ENCODE peak calls at places on chromosomes 1 and 21, in ten cellular contexts. One of them, this sample, is unnamed.

GRCh38 chr1:233168384-233168783 is 127.1 kb downstream of the PCNX2 start:
- DNase-seq in breast epithelium: no peak
- DNase-seq in activated CD8-positive, alpha-beta T cell treated with anti-CD3 and anti-CD28 coated beads for 36 hours: no peak
- DNase-seq in mucosa of descending colon: no peak
- DNase-seq in lower lobe of right lung: no peak
- DNase-seq in fibroblast of the aortic adventitia: no peak
- DNase-seq in progenitor cell of endocrine pancreas: no peak
- DNase-seq in neural crest cell: no peak
- DNase-seq in fibroblast of mammary gland: no peak
- DNase-seq in esophagus squamous epithelium: no peak
- DNase-seq in this sample: no peak

GRCh38 chr1:89044970-89045695 is 19.9 kb downstream of the GBP1 start:
- DNase-seq in breast epithelium: no peak
- DNase-seq in activated CD8-positive, alpha-beta T cell treated with anti-CD3 and anti-CD28 coated beads for 36 hours: no peak
- DNase-seq in mucosa of descending colon: no peak
- DNase-seq in lower lobe of right lung: no peak
- DNase-seq in fibroblast of the aortic adventitia: no peak
- DNase-seq in progenitor cell of endocrine pancreas: no peak
- DNase-seq in neural crest cell: no peak
- DNase-seq in fibroblast of mammary gland: peak
- DNase-seq in esophagus squamous epithelium: no peak
- DNase-seq in this sample: no peak

GRCh38 chr1:32786856-32787255 is 30.3 kb downstream of the YARS1 start:
- DNase-seq in breast epithelium: no peak
- DNase-seq in activated CD8-positive, alpha-beta T cell treated with anti-CD3 and anti-CD28 coated beads for 36 hours: no peak
- DNase-seq in mucosa of descending colon: no peak
- DNase-seq in lower lobe of right lung: no peak
- DNase-seq in fibroblast of the aortic adventitia: peak
- DNase-seq in progenitor cell of endocrine pancreas: no peak
- DNase-seq in neural crest cell: no peak
- DNase-seq in fibroblast of mammary gland: peak
- DNase-seq in esophagus squamous epithelium: no peak
- DNase-seq in this sample: no peak

GRCh38 chr1:51570063-51570720 is 46.7 kb upstream of the OSBPL9 start:
- DNase-seq in breast epithelium: no peak
- DNase-seq in activated CD8-positive, alpha-beta T cell treated with anti-CD3 and anti-CD28 coated beads for 36 hours: no peak
- DNase-seq in mucosa of descending colon: no peak
- DNase-seq in lower lobe of right lung: no peak
- DNase-seq in fibroblast of the aortic adventitia: no peak
- DNase-seq in progenitor cell of endocrine pancreas: no peak
- DNase-seq in neural crest cell: no peak
- DNase-seq in fibroblast of mammary gland: no peak
- DNase-seq in esophagus squamous epithelium: no peak
- DNase-seq in this sample: no peak

GRCh38 chr1:76640092-76640491 is 227.2 kb upstream of the ST6GALNAC5 start:
- DNase-seq in breast epithelium: no peak
- DNase-seq in activated CD8-positive, alpha-beta T cell treated with anti-CD3 and anti-CD28 coated beads for 36 hours: no peak
- DNase-seq in mucosa of descending colon: no peak
- DNase-seq in lower lobe of right lung: no peak
- DNase-seq in fibroblast of the aortic adventitia: no peak
- DNase-seq in progenitor cell of endocrine pancreas: no peak
- DNase-seq in neural crest cell: no peak
- DNase-seq in fibroblast of mammary gland: peak
- DNase-seq in esophagus squamous epithelium: no peak
- DNase-seq in this sample: no peak

GRCh38 chr1:60898987-60899386 is 183.4 kb upstream of the NFIA start:
- DNase-seq in breast epithelium: no peak
- DNase-seq in activated CD8-positive, alpha-beta T cell treated with anti-CD3 and anti-CD28 coated beads for 36 hours: peak
- DNase-seq in mucosa of descending colon: no peak
- DNase-seq in lower lobe of right lung: no peak
- DNase-seq in fibroblast of the aortic adventitia: no peak
- DNase-seq in progenitor cell of endocrine pancreas: no peak
- DNase-seq in neural crest cell: no peak
- DNase-seq in fibroblast of mammary gland: no peak
- DNase-seq in esophagus squamous epithelium: no peak
- DNase-seq in this sample: no peak

GRCh38 chr1:204095248-204095640 is 22.3 kb downstream of the SOX13 start:
- DNase-seq in breast epithelium: no peak
- DNase-seq in activated CD8-positive, alpha-beta T cell treated with anti-CD3 and anti-CD28 coated beads for 36 hours: no peak
- DNase-seq in mucosa of descending colon: no peak
- DNase-seq in lower lobe of right lung: no peak
- DNase-seq in fibroblast of the aortic adventitia: no peak
- DNase-seq in progenitor cell of endocrine pancreas: no peak
- DNase-seq in neural crest cell: no peak
- DNase-seq in fibroblast of mammary gland: no peak
- DNase-seq in esophagus squamous epithelium: no peak
- DNase-seq in this sample: no peak

GRCh38 chr1:154198756-154199562 is 7.1 kb upstream of the TPM3 start:
- DNase-seq in breast epithelium: no peak
- DNase-seq in activated CD8-positive, alpha-beta T cell treated with anti-CD3 and anti-CD28 coated beads for 36 hours: peak
- DNase-seq in mucosa of descending colon: no peak
- DNase-seq in lower lobe of right lung: no peak
- DNase-seq in fibroblast of the aortic adventitia: peak
- DNase-seq in progenitor cell of endocrine pancreas: peak
- DNase-seq in neural crest cell: peak
- DNase-seq in fibroblast of mammary gland: peak
- DNase-seq in esophagus squamous epithelium: no peak
- DNase-seq in this sample: no peak

GRCh38 chr1:223401873-223402789 is 8.9 kb downstream of the CCDC185 start:
- DNase-seq in breast epithelium: no peak
- DNase-seq in activated CD8-positive, alpha-beta T cell treated with anti-CD3 and anti-CD28 coated beads for 36 hours: no peak
- DNase-seq in mucosa of descending colon: no peak
- DNase-seq in lower lobe of right lung: no peak
- DNase-seq in fibroblast of the aortic adventitia: peak
- DNase-seq in progenitor cell of endocrine pancreas: no peak
- DNase-seq in neural crest cell: no peak
- DNase-seq in fibroblast of mammary gland: peak
- DNase-seq in esophagus squamous epithelium: no peak
- DNase-seq in this sample: no peak

GRCh38 chr1:31984419-31985347 is 29.0 kb upstream of the KHDRBS1 start:
- DNase-seq in breast epithelium: no peak
- DNase-seq in activated CD8-positive, alpha-beta T cell treated with anti-CD3 and anti-CD28 coated beads for 36 hours: peak
- DNase-seq in mucosa of descending colon: no peak
- DNase-seq in lower lobe of right lung: no peak
- DNase-seq in fibroblast of the aortic adventitia: peak
- DNase-seq in progenitor cell of endocrine pancreas: no peak
- DNase-seq in neural crest cell: no peak
- DNase-seq in fibroblast of mammary gland: peak
- DNase-seq in esophagus squamous epithelium: no peak
- DNase-seq in this sample: no peak

GRCh38 chr1:219757890-219758289 is 145.0 kb upstream of the ZC3H11B start:
- DNase-seq in breast epithelium: no peak
- DNase-seq in activated CD8-positive, alpha-beta T cell treated with anti-CD3 and anti-CD28 coated beads for 36 hours: no peak
- DNase-seq in mucosa of descending colon: no peak
- DNase-seq in lower lobe of right lung: no peak
- DNase-seq in fibroblast of the aortic adventitia: peak
- DNase-seq in progenitor cell of endocrine pancreas: no peak
- DNase-seq in neural crest cell: no peak
- DNase-seq in fibroblast of mammary gland: peak
- DNase-seq in esophagus squamous epithelium: no peak
- DNase-seq in this sample: peak

GRCh38 chr1:19122668-19123067 is 87.4 kb downstream of the UBR4 start:
- DNase-seq in breast epithelium: no peak
- DNase-seq in activated CD8-positive, alpha-beta T cell treated with anti-CD3 and anti-CD28 coated beads for 36 hours: no peak
- DNase-seq in mucosa of descending colon: peak
- DNase-seq in lower lobe of right lung: no peak
- DNase-seq in fibroblast of the aortic adventitia: peak
- DNase-seq in progenitor cell of endocrine pancreas: no peak
- DNase-seq in neural crest cell: no peak
- DNase-seq in fibroblast of mammary gland: peak
- DNase-seq in esophagus squamous epithelium: no peak
- DNase-seq in this sample: no peak

DNA sequence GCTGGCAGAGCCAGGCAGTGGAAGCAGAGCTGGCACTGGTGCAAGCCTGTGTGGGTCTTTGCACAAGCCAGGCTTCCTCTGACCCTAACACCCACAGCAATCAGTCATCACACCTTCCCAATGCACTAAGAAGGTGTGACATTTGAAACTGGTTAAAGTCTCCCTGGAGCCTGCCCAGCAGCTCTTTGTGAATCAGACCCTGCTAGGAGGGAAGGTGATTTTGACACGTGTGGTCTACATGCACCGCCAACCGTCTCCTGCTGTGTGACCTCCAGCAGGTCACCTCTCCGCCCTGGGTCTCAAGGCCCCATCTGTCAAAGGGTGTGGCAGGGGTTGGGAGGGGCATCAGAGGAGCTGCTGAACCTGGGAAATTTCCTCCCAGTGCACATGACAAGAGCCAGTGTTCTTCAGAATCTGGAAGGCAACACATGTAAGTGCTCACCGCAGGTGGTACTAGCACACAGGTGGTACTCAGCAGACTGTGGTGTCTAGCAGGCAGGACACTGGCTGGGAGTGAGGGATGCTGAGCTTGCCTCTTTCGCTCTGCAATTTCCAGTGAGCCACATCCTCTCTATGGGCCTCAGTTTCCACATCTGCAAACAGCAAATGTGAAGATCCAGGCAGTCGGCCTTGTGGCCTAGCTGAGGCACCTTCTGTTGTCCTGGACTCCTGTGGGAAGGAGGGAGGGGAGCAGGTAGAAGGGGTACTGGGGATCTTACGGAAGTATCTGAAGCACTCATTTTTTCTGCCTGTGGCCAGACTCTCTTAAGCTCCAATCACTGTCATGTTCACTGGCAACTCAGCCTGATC is 123.2 kb downstream of the DMRTB1 start:
- DNase-seq in breast epithelium: no peak
- DNase-seq in activated CD8-positive, alpha-beta T cell treated with anti-CD3 and anti-CD28 coated beads for 36 hours: peak
- DNase-seq in mucosa of descending colon: no peak
- DNase-seq in lower lobe of right lung: no peak
- DNase-seq in fibroblast of the aortic adventitia: no peak
- DNase-seq in progenitor cell of endocrine pancreas: no peak
- DNase-seq in neural crest cell: no peak
- DNase-seq in fibroblast of mammary gland: no peak
- DNase-seq in esophagus squamous epithelium: no peak
- DNase-seq in this sample: no peak
- TF ChIP-seq CTCF in breast epithelium: no peak
- TF ChIP-seq CTCF in activated CD8-positive, alpha-beta T cell treated with anti-CD3 and anti-CD28 coated beads for 36 hours: no peak
- TF ChIP-seq CTCF in mucosa of descending colon: no peak
- TF ChIP-seq CTCF in lower lobe of right lung: no peak
- TF ChIP-seq CTCF in fibroblast of the aortic adventitia: no peak
- TF ChIP-seq CTCF in progenitor cell of endocrine pancreas: no peak
- TF ChIP-seq CTCF in neural crest cell: no peak
- TF ChIP-seq CTCF in fibroblast of mammary gland: no peak
- TF ChIP-seq CTCF in esophagus squamous epithelium: no peak
- TF ChIP-seq CTCF in this sample: no peak

GRCh38 chr1:236425031-236425663 is 31.1 kb downstream of the EDARADD start:
- DNase-seq in breast epithelium: no peak
- DNase-seq in activated CD8-positive, alpha-beta T cell treated with anti-CD3 and anti-CD28 coated beads for 36 hours: peak
- DNase-seq in mucosa of descending colon: no peak
- DNase-seq in lower lobe of right lung: no peak
- DNase-seq in fibroblast of the aortic adventitia: no peak
- DNase-seq in progenitor cell of endocrine pancreas: no peak
- DNase-seq in neural crest cell: no peak
- DNase-seq in fibroblast of mammary gland: no peak
- DNase-seq in esophagus squamous epithelium: no peak
- DNase-seq in this sample: no peak
- TF ChIP-seq CTCF in breast epithelium: no peak
- TF ChIP-seq CTCF in activated CD8-positive, alpha-beta T cell treated with anti-CD3 and anti-CD28 coated beads for 36 hours: no peak
- TF ChIP-seq CTCF in mucosa of descending colon: no peak
- TF ChIP-seq CTCF in lower lobe of right lung: no peak
- TF ChIP-seq CTCF in fibroblast of the aortic adventitia: no peak
- TF ChIP-seq CTCF in progenitor cell of endocrine pancreas: no peak
- TF ChIP-seq CTCF in neural crest cell: no peak
- TF ChIP-seq CTCF in fibroblast of mammary gland: no peak
- TF ChIP-seq CTCF in esophagus squamous epithelium: no peak
- TF ChIP-seq CTCF in this sample: no peak

DNA sequence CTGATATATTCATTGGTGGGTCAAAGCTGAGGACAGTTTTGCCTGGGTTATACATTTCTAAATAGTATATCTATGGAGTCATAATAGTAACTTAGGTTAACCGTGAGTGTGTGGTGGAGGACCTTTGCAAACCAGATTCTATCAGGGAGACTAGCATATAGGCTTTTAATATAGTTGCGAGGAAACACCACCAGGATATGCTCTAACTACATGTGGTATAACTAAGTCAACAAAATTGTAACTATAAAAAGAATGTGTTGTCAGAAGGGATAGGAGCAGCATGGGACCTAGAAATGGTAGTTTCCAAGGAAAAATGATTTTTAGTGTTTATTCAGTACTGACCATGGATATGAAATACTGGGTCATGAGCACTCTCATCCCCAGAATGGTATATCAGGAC is 338.1 kb downstream of the TGFB2 start:
- DNase-seq in breast epithelium: no peak
- DNase-seq in activated CD8-positive, alpha-beta T cell treated with anti-CD3 and anti-CD28 coated beads for 36 hours: no peak
- DNase-seq in mucosa of descending colon: no peak
- DNase-seq in lower lobe of right lung: no peak
- DNase-seq in fibroblast of the aortic adventitia: no peak
- DNase-seq in progenitor cell of endocrine pancreas: no peak
- DNase-seq in neural crest cell: no peak
- DNase-seq in fibroblast of mammary gland: no peak
- DNase-seq in esophagus squamous epithelium: no peak
- DNase-seq in this sample: no peak
- TF ChIP-seq CTCF in breast epithelium: no peak
- TF ChIP-seq CTCF in activated CD8-positive, alpha-beta T cell treated with anti-CD3 and anti-CD28 coated beads for 36 hours: no peak
- TF ChIP-seq CTCF in mucosa of descending colon: no peak
- TF ChIP-seq CTCF in lower lobe of right lung: no peak
- TF ChIP-seq CTCF in fibroblast of the aortic adventitia: peak
- TF ChIP-seq CTCF in progenitor cell of endocrine pancreas: no peak
- TF ChIP-seq CTCF in neural crest cell: no peak
- TF ChIP-seq CTCF in fibroblast of mammary gland: no peak
- TF ChIP-seq CTCF in esophagus squamous epithelium: no peak
- TF ChIP-seq CTCF in this sample: no peak

DNA sequence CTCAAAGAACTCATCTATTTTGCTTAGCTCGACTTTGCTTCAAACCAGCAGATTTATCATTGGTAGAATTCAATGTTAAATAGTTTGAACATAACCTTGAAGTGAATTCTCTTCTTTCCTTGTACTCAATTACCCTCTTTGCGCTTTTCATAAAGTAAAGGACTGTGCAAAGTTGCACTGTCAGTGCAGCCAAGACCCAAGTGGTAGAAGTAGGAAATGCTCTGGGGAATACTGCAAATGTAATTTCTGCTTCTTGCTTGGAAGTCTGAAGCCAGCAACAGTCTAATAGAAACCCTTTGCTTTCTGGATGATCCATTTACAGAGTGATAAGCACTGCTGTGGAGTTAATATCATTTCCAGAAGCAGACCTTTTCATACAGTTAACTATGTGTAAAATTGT is 936.7 kb upstream of the TMPRSS15 start:
- DNase-seq in breast epithelium: no peak
- DNase-seq in activated CD8-positive, alpha-beta T cell treated with anti-CD3 and anti-CD28 coated beads for 36 hours: no peak
- DNase-seq in mucosa of descending colon: no peak
- DNase-seq in lower lobe of right lung: no peak
- DNase-seq in fibroblast of the aortic adventitia: no peak
- DNase-seq in progenitor cell of endocrine pancreas: no peak
- DNase-seq in neural crest cell: no peak
- DNase-seq in fibroblast of mammary gland: no peak
- DNase-seq in esophagus squamous epithelium: no peak
- DNase-seq in this sample: no peak
- TF ChIP-seq CTCF in breast epithelium: no peak
- TF ChIP-seq CTCF in activated CD8-positive, alpha-beta T cell treated with anti-CD3 and anti-CD28 coated beads for 36 hours: no peak
- TF ChIP-seq CTCF in mucosa of descending colon: no peak
- TF ChIP-seq CTCF in lower lobe of right lung: no peak
- TF ChIP-seq CTCF in fibroblast of the aortic adventitia: no peak
- TF ChIP-seq CTCF in progenitor cell of endocrine pancreas: peak
- TF ChIP-seq CTCF in neural crest cell: peak
- TF ChIP-seq CTCF in fibroblast of mammary gland: no peak
- TF ChIP-seq CTCF in esophagus squamous epithelium: no peak
- TF ChIP-seq CTCF in this sample: no peak

This sample was measured in adrenal gland.